ENCODE peak calls at places on chromosomes 6 and 20, in four cellular contexts. A, X, V and Z are unnamed samples.

GRCh38 chr20:25539742-25540201 is 45.6 kb downstream of the NINL start:
- DNase-seq in V (no peak), A (no peak), X (no peak), Z (no peak)

GRCh38 chr6:159887146-159887545 is 3.6 kb upstream of the MAS1 start:
- DNase-seq in X (no peak), V (no peak), A (no peak), Z (no peak)

GRCh38 chr6:3751019-3751729 is at the start of gene PXDC1:
- DNase-seq in V (no peak), X (no peak), A (no peak), Z (no peak)

GRCh38 chr6:170112583-170112860 is 178.4 kb downstream of the DLL1 start:
- DNase-seq in A (no peak), X (no peak), V (no peak), Z (no peak)

GRCh38 chr6:36469946-36470345 is 27.1 kb downstream of the KCTD20 start:
- DNase-seq in V (no peak), A (no peak), X (no peak), Z (no peak)

GRCh38 chr6:131825946-131826345 is 18.1 kb downstream of the ENPP1 start:
- DNase-seq in V (peak), A (peak), X (no peak), Z (no peak)

GRCh38 chr20:41574802-41575389 is 43.3 kb downstream of the CHD6 start:
- DNase-seq in V (peak), A (no peak), X (no peak), Z (no peak)

GRCh38 chr6:146974346-146974745 is 229.9 kb upstream of the STXBP5 start:
- DNase-seq in V (no peak), A (no peak), X (no peak), Z (no peak)

GRCh38 chr6:165850434-165851019 is 187.5 kb upstream of the PDE10A start:
- DNase-seq in X (no peak), A (peak), V (peak), Z (peak)

GRCh38 chr6:33716890-33717632 is 5.6 kb upstream of the UQCC2 start:
- DNase-seq in V (peak), X (no peak), A (no peak), Z (no peak)

GRCh38 chr20:44012466-44013226 is 98.0 kb downstream of the TOX2 start:
- DNase-seq in V (no peak), A (no peak), X (no peak), Z (no peak)

GRCh38 chr6:131096786-131097185 is 33.7 kb upstream of the EPB41L2 start:
- DNase-seq in X (no peak), A (no peak), V (no peak), Z (no peak)

GRCh38 chr6:55869731-55870130 is 5.7 kb downstream of the BMP5 start:
- DNase-seq in V (no peak), X (no peak), A (no peak), Z (no peak)

GRCh38 chr20:11394145-11394833 is 523.4 kb upstream of the BTBD3 start:
- DNase-seq in A (no peak), X (no peak), V (no peak), Z (no peak)

GRCh38 chr20:37627060-37627766 is 66.6 kb upstream of the CTNNBL1 start:
- DNase-seq in X (no peak), V (peak), A (peak), Z (peak)

GRCh38 chr6:10970731-10971130 is 73.4 kb downstream of the ELOVL2 start:
- DNase-seq in A (no peak), V (no peak), X (no peak), Z (no peak)

GRCh38 chr6:41021832-41022231 is 17.2 kb downstream of the UNC5CL start:
- DNase-seq in V (peak), A (peak), X (no peak), Z (peak)

GRCh38 chr6:106692112-106692822 is 62.9 kb downstream of the QRSL1 start:
- DNase-seq in X (no peak), A (peak), V (no peak), Z (no peak)

GRCh38 chr20:6768228-6769185 is 1.0 kb downstream of the BMP2 start:
- DNase-seq in V (no peak), X (no peak), A (peak), Z (no peak)

GRCh38 chr20:58401123-58401639 is 12.2 kb downstream of the VAPB start:
- DNase-seq in A (no peak), V (no peak), X (no peak), Z (no peak)

GRCh38 chr6:167500961-167501360 is 176.1 kb downstream of the TTLL2 start:
- DNase-seq in X (no peak), V (no peak), A (no peak), Z (no peak)

GRCh38 chr20:20535051-20535450 is 167.1 kb downstream of the INSM1 start:
- DNase-seq in X (no peak), V (no peak), A (no peak), Z (no peak)

GRCh38 chr6:53464483-53464882 is 80.4 kb downstream of the GCLC start:
- DNase-seq in A (no peak), V (no peak), X (no peak), Z (no peak)

GRCh38 chr6:3518356-3518841 is 61.5 kb upstream of the SLC22A23 start:
- DNase-seq in V (peak), X (no peak), A (peak), Z (no peak)

GRCh38 chr6:168122011-168122410 is 43.0 kb upstream of the FRMD1 start:
- DNase-seq in V (no peak), A (no peak), X (no peak), Z (no peak)

GRCh38 chr20:63753381-63753780 is 13.8 kb downstream of the SLC2A4RG start:
- DNase-seq in A (no peak), V (no peak), X (no peak), Z (no peak)

GRCh38 chr20:64041040-64041780 is 5.2 kb downstream of the C20orf204 start:
- DNase-seq in A (no peak), V (peak), X (no peak), Z (no peak)

GRCh38 chr20:44382641-44383040 is 27.1 kb downstream of the HNF4A start:
- DNase-seq in A (peak), X (no peak), V (no peak), Z (no peak)

DNA sequence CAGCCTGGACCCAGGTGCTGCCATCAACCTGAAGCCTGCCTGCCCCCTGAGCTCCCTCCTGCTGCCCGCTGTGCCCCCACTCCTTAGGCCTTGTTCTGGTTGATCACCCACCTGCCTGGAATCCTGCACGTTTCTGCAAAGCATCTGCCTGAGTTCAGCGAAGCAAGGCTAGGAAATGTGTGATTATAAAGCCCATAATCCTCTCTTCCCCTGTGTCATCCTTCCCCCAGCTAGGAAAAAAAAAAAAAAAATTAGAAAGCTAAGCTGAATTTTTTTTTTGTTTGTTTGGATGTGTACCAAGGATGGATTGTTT is 93.2 kb downstream of the FOXA2 start:
- DNase-seq in A (no peak), X (no peak), V (no peak), Z (no peak)
- H3K4me2 ChIP-seq in A (peak), X (no peak), V (peak), Z (no peak)

GRCh38 chr6:144365176-144365710 is 80.1 kb downstream of the UTRN start:
- DNase-seq in A (no peak), X (no peak), V (no peak), Z (no peak)
- TF ChIP-seq POLR2AphosphoS2 in A (no peak), X (no peak), V (no peak), Z (no peak)

DNA sequence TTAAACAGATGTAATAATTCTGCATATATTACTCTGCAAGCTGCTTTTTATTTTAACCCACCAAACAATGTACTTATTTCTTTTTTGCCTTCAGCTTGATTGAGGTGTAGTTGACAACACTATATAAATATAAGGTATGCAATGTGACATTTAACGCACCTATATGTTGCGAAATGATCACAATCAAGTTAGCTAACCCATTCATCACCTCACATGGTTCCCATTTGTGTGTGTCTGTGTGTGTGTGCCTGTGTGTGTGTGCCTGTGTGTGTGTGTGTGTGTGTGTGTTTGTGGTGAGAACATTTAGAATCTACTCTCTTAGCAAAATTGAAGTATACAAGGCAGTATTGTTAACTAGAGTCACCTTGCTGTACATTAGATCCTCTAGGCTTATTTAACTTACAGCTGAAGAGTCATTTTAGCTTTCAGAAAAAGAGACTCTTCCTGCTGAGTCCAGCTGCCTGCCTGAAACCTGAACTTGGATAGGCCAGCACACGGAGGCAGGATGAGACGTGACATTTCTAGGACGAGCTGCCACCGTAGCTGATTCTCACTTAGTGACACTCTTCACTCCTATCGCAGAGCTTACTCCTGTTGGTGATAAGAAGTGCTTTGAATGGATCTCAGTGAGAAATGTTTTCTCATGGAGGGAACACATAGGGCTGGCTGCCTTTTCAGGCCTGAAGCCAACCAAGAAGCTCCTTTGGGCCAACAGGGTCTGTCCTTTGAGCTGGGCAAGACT is 126.5 kb upstream of the RIPOR2 start:
- DNase-seq in A (no peak), X (no peak), V (no peak), Z (no peak)
- H3K4me2 ChIP-seq in A (no peak), X (no peak), V (no peak), Z (no peak)

DNA sequence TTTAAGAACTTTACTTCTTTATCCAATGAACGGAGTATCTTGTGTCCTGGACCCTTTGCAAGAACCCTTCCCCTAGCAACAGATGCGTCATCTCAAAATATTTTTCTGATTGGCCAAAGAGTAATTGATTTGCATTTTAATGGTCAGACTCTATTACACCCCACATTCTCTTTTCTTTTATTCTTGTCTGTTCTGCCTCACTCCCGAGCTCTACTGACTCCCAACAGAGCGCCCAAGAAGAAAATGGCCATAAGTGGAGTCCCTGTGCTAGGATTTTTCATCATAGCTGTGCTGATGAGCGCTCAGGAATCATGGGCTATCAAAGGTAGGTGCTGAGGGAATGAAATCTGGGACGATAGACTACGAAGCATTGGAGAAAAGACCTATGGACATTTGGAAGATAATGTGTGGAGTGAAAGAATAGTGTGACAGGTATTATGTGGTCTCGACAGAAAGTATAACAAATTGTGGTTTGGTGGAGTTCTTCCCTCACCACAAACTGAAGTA is at the start of gene HLA-DRA:
- DNase-seq in V (peak), X (peak), A (peak), Z (peak)
- TF ChIP-seq POLR2AphosphoS2 in V (no peak), X (peak), A (no peak), Z (no peak)

GRCh38 chr20:62481441-62482135 is 5.8 kb upstream of the GATA5 start:
- DNase-seq in A (no peak), X (no peak), V (no peak), Z (no peak)

GRCh38 chr20:62480318-62480717 is 4.5 kb upstream of the GATA5 start:
- DNase-seq in V (no peak), A (no peak), X (no peak), Z (peak)

GRCh38 chr20:62482970-62483369 is 7.2 kb upstream of the GATA5 start:
- DNase-seq in X (no peak), A (no peak), V (no peak), Z (no peak)

GRCh38 chr20:62483613-62484468 is 8.0 kb upstream of the GATA5 start:
- DNase-seq in X (no peak), A (no peak), V (no peak), Z (no peak)

GRCh38 chr20:62482136-62482833 is 6.5 kb upstream of the GATA5 start:
- DNase-seq in A (no peak), V (no peak), X (no peak), Z (peak)
- H3K4me2 ChIP-seq in A (no peak), V (no peak), X (no peak), Z (no peak)

DNA sequence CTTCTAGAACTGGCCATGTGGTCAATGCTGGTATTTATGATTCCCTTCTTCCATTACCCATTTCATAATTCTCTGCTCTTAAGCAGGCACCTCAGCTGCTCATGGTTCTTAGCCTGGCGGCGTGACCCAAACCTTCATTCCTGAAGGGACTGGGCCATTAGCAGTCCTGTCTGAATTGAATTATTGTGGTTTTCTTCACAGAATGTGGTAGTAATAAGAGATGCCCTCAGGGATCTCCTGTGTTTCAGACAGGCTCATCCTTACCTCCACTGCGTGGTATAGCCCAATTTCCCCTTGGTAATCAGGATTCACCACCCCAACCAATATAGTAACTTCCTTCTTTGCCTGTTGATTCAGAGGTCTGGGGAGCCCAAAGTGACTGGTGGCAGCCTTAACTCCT is 37.6 kb downstream of the PKIB start:
- DNase-seq in X (no peak), A (no peak), V (no peak), Z (no peak)
- TF ChIP-seq POLR2AphosphoS2 in X (no peak), A (no peak), V (no peak), Z (no peak)